ENCODE peak calls at places on chromosomes 1 and 21, in seven cellular contexts. W, A, U, R, P, K and I are unnamed samples.

GRCh38 chr1:117638759-117639158 is 32.9 kb downstream of the TENT5C start:
- DNase-seq in U (no peak), K (peak; percentile 84), A (no peak), W (no peak), P (no peak), R (no peak), I (no peak)

GRCh38 chr1:82503805-82504204 is 703.1 kb downstream of the ADGRL2 start:
- DNase-seq in P (no peak), K (no peak), U (no peak), R (no peak), W (no peak), A (no peak), I (no peak)

GRCh38 chr1:93447481-93448291 is at the start of gene FNBP1L:
- DNase-seq in K (peak; percentile 73), U (peak; percentile 52), P (peak; percentile 89), W (peak; percentile 94), A (peak; percentile 80), R (peak; percentile 74), I (peak; percentile 93)

GRCh38 chr1:94094466-94095111 is 26.4 kb downstream of the ABCA4 start:
- DNase-seq in K (no peak), U (peak; percentile 78), P (no peak), R (no peak), W (peak; percentile 62), A (no peak), I (no peak)

GRCh38 chr21:41361786-41362604 is at the start of gene MX2:
- DNase-seq in W (no peak), U (peak; percentile 81), R (peak; percentile 53), P (no peak), K (peak; percentile 90), A (no peak), I (no peak)

GRCh38 chr1:209759829-209760359 is 4.0 kb downstream of the TRAF3IP3 start:
- DNase-seq in A (no peak), K (no peak), R (no peak), W (no peak), U (no peak), P (no peak), I (no peak)

GRCh38 chr1:31703431-31704260 is at the start of gene COL16A1:
- DNase-seq in R (peak; percentile 67), K (no peak), P (peak; percentile 71), W (peak; percentile 54), A (no peak), U (peak; percentile 52), I (no peak)

GRCh38 chr1:46171872-46172271 is 3.0 kb upstream of the TSPAN1 start:
- DNase-seq in A (no peak), K (peak; percentile 93), R (no peak), W (peak; percentile 64), U (no peak), P (peak; percentile 68), I (no peak)

GRCh38 chr1:204147392-204148097 is 4.3 kb downstream of the ETNK2 start:
- DNase-seq in A (no peak), W (peak; percentile 26), U (no peak), P (peak; percentile 72), K (no peak), R (no peak), I (no peak)

GRCh38 chr1:12616709-12617373 is 1.2 kb downstream of the DHRS3 start:
- DNase-seq in U (no peak), P (no peak), K (peak; percentile 38), W (no peak), R (no peak), A (no peak), I (no peak)

GRCh38 chr21:21631961-21632360 is 633.8 kb downstream of the NCAM2 start:
- DNase-seq in R (no peak), K (no peak), A (no peak), U (peak; percentile 17), P (no peak), W (no peak), I (no peak)

GRCh38 chr1:212471286-212471685 is 38.6 kb downstream of the NENF start:
- DNase-seq in W (no peak), P (no peak), R (no peak), A (no peak), K (no peak), U (no peak), I (no peak)

GRCh38 chr1:203408485-203409229 is 57.7 kb upstream of the FMOD start:
- DNase-seq in P (no peak), W (peak; percentile 7), K (peak; percentile 22), R (peak; percentile 48), U (peak; percentile 82), A (no peak), I (no peak)

GRCh38 chr1:28877132-28877781 is 37.1 kb upstream of the EPB41 start:
- DNase-seq in A (peak; percentile 81), K (peak; percentile 81), W (peak; percentile 74), U (peak; percentile 64), P (peak; percentile 82), R (peak; percentile 67), I (no peak)

GRCh38 chr1:33137800-33138199 is 44.0 kb downstream of the TRIM62 start:
- DNase-seq in U (peak; percentile 27), A (peak; percentile 55), R (peak; percentile 40), P (peak; percentile 87), K (no peak), W (peak; percentile 79), I (no peak)

GRCh38 chr1:225480825-225481434 is 53.1 kb upstream of the LBR start:
- DNase-seq in K (no peak), P (peak; percentile 84), W (peak; percentile 73), U (no peak), A (no peak), R (peak; percentile 28), I (no peak)

GRCh38 chr1:52748119-52748518 is 21.9 kb downstream of the ZYG11B start:
- DNase-seq in W (no peak), R (no peak), K (no peak), A (no peak), U (no peak), P (no peak), I (no peak)

GRCh38 chr1:232223887-232224286 is 406.0 kb downstream of the SIPA1L2 start:
- DNase-seq in U (no peak), W (no peak), R (no peak), A (no peak), K (no peak), P (no peak), I (no peak)

GRCh38 chr1:1264868-1265272 is 8.8 kb downstream of the UBE2J2 start:
- DNase-seq in R (peak; percentile 100), U (peak; percentile 100), A (no peak), K (peak; percentile 61), W (peak; percentile 65), P (peak; percentile 70), I (no peak)

GRCh38 chr1:44602675-44603610 is 71.3 kb downstream of the TMEM53 start:
- DNase-seq in A (no peak), K (no peak), W (no peak), U (no peak), R (no peak), P (no peak), I (no peak)

GRCh38 chr1:7827134-7827955 is 25.5 kb downstream of the UTS2 start:
- DNase-seq in W (no peak), A (no peak), U (no peak), K (no peak), R (no peak), P (no peak), I (no peak)

GRCh38 chr1:202812176-202813026 is 1.6 kb downstream of the PCAT6 start:
- DNase-seq in R (no peak), A (no peak), K (peak; percentile 51), U (no peak), P (no peak), W (peak; percentile 71), I (peak; percentile 55)

GRCh38 chr1:46423574-46424240 is 29.6 kb downstream of the FAAH start:
- DNase-seq in W (no peak), P (no peak), A (no peak), R (no peak), U (no peak), K (no peak), I (no peak)

GRCh38 chr1:25549273-25550154 is 6.1 kb downstream of the LDLRAP1 start:
- DNase-seq in W (no peak), K (peak; percentile 23), R (peak; percentile 56), A (no peak), U (peak; percentile 39), P (no peak), I (no peak)

GRCh38 chr1:36693652-36694051 is 210.9 kb upstream of the CSF3R start:
- DNase-seq in P (no peak), W (no peak), R (no peak), A (no peak), K (no peak), U (no peak), I (no peak)

GRCh38 chr21:29436650-29437049 is 137.9 kb downstream of the BACH1 start:
- DNase-seq in W (no peak), K (no peak), P (no peak), U (no peak), A (no peak), R (no peak), I (no peak)

GRCh38 chr1:235426680-235427079 is 59.5 kb downstream of the TBCE start:
- DNase-seq in W (no peak), U (no peak), A (no peak), K (no peak), R (no peak), P (no peak), I (no peak)
- H2BK5ac ChIP-seq in W (no peak overlapping the region), U (no peak overlapping the region), A (no peak overlapping the region), K (no peak overlapping the region), R (no peak overlapping the region), P (no peak overlapping the region), I (no peak overlapping the region)

GRCh38 chr1:155131285-155131684 is 3.6 kb downstream of the EFNA1 start:
- DNase-seq in W (no peak), K (no peak), R (no peak), U (no peak), P (no peak), A (no peak), I (no peak)
- H2BK5ac ChIP-seq in W (no peak overlapping the region), K (peak overlapping the region; percentile 33), R (no peak overlapping the region), U (no peak overlapping the region), P (no peak overlapping the region), A (no peak overlapping the region), I (no peak overlapping the region)

DNA sequence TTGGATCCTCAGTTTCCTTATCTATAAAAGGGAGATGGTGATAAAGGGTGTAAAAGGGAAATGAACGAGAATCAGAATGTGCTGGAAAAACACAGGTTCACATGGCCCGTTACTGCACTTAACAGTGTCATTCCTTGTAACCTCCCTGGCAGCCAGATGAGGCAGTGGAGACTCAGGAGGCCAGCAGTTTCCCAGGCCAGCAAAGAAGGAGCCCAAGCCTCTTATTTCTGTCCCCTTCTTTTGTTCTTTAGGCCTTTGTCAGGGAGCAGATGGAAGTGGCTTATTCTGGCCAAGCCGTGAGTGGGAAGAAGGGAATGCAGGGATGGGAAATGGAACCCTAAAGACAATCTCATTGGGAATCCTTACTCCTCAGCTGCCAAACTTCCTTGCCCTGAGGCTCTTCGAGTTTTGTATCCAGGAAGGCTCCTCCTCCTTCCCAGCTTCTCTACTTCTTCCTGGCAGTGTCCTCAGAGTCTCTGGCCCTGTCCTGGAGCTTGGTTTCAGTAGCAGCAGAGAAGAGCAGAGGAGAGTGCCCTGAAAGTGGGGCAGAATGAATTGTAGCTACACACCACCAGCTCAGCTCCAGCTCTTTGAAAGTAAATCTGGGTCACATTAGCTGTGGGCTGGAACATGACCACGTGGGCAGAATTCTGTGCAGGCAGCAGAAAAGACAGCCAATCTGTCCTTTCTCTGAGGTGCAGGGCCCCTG is 63.8 kb downstream of the NDUFS5 start:
- DNase-seq in A (no peak), R (peak; percentile 32), P (no peak), W (no peak), K (no peak), U (no peak), I (no peak)
- H2BK5ac ChIP-seq in A (no peak overlapping the region), R (no peak overlapping the region), P (no peak overlapping the region), W (no peak overlapping the region), K (no peak overlapping the region), U (no peak overlapping the region), I (no peak overlapping the region)

GRCh38 chr1:227734858-227735780 is at the start of the genes JMJD4 and SNAP47:
- DNase-seq in W (peak; percentile 96), R (peak; percentile 91), P (peak; percentile 95), A (peak; percentile 92), U (peak; percentile 90), K (peak; percentile 89), I (peak; percentile 88)
- H2BK5ac ChIP-seq in W (no peak within 1 kb of the TSS), R (peak within 1 kb of the TSS; percentile 39), P (no peak within 1 kb of the TSS), A (peak within 1 kb of the TSS; percentile 11), U (peak within 1 kb of the TSS; percentile 95), K (peak within 1 kb of the TSS; percentile 73), I (peak within 1 kb of the TSS; percentile 63)